ENCODE peak calls at places on chromosomes 13 and 19, in five cellular contexts. T, E, S, Y and J are unnamed samples.
A peak's percentile ranks its signal among the peaks of the same experiment; 100 is the strongest.

GRCh38 chr13:84296386-84296785 is 414.1 kb upstream of the SLITRK1 start:
- DNase-seq in T (no peak), E (no peak), S (no peak), Y (no peak), J (no peak)

GRCh38 chr19:45968626-45969025 is 5.0 kb downstream of the NOVA2 start:
- DNase-seq in T (no peak), E (no peak), S (no peak), Y (no peak), J (no peak)

GRCh38 chr13:86581711-86582110 is 782.5 kb upstream of the SLITRK6 start:
- DNase-seq in T (no peak), E (no peak), S (no peak), Y (no peak), J (no peak)

GRCh38 chr19:1189419-1189818 is 15.4 kb upstream of the SBNO2 start:
- DNase-seq in T (no peak), E (no peak), S (no peak), Y (no peak), J (no peak)

GRCh38 chr13:110907951-110908898 is 6.6 kb downstream of the ANKRD10 start:
- DNase-seq in T (no peak), E (no peak), S (no peak), Y (no peak), J (peak; percentile 69)

GRCh38 chr19:6216236-6216995 is 63.4 kb downstream of the MLLT1 start:
- DNase-seq in T (no peak), E (no peak), S (no peak), Y (no peak), J (no peak)

GRCh38 chr19:40797963-40798222 is 1.1 kb upstream of the EGLN2 start:
- DNase-seq in T (no peak), E (no peak), S (no peak), Y (no peak), J (no peak)

GRCh38 chr13:35469781-35470380 is 6.6 kb downstream of the MAB21L1 start:
- DNase-seq in T (no peak), E (no peak), S (no peak), Y (no peak), J (no peak)

GRCh38 chr19:9431475-9431874 is 3.9 kb downstream of the ZNF266 start:
- DNase-seq in T (no peak), E (no peak), S (peak; percentile 23), Y (peak; percentile 20), J (peak; percentile 1)

GRCh38 chr19:38551450-38551813 is 66.3 kb downstream of the MAP4K1 start:
- DNase-seq in T (no peak), E (no peak), S (no peak), Y (no peak), J (no peak)

GRCh38 chr19:13077233-13077632 is 25.4 kb downstream of the LYL1 start:
- DNase-seq in T (no peak), E (no peak), S (no peak), Y (no peak), J (no peak)

GRCh38 chr19:2097330-2098327 is 914 bp downstream of the IZUMO4 start:
- DNase-seq in T (no peak), E (peak; percentile 46), S (peak; percentile 54), Y (no peak), J (peak; percentile 81)

GRCh38 chr19:36972594-36972993 is 56.5 kb downstream of the ZNF568 start:
- DNase-seq in T (peak; percentile 20), E (no peak), S (no peak), Y (no peak), J (no peak)

GRCh38 chr13:32381539-32381938 is 46.4 kb downstream of the N4BP2L1 start:
- DNase-seq in T (peak; percentile 38), E (no peak), S (peak; percentile 1), Y (no peak), J (peak; percentile 32)

GRCh38 chr19:33683881-33684549 is 62.3 kb downstream of the CHST8 start:
- DNase-seq in T (peak; percentile 38), E (no peak), S (no peak), Y (no peak), J (peak; percentile 47)

GRCh38 chr13:43020794-43021193 is 2.6 kb upstream of the DNAJC15 start:
- DNase-seq in T (no peak), E (no peak), S (no peak), Y (no peak), J (no peak)

GRCh38 chr19:38656171-38656981 is 8.9 kb downstream of the ACTN4 start:
- DNase-seq in T (no peak), E (no peak), S (no peak), Y (no peak), J (no peak)

GRCh38 chr19:597406-598315 is 8.0 kb downstream of the HCN2 start:
- DNase-seq in T (no peak), E (no peak), S (no peak), Y (no peak), J (no peak)

GRCh38 chr13:72839831-72840426 is 58.0 kb downstream of the PIBF1 start:
- DNase-seq in T (peak; percentile 35), E (no peak), S (peak; percentile 9), Y (no peak), J (peak; percentile 61)

GRCh38 chr13:24203726-24204295 is 43.3 kb downstream of the SPATA13 start:
- DNase-seq in T (no peak), E (no peak), S (no peak), Y (no peak), J (no peak)

GRCh38 chr13:88601949-88602348 is 930.8 kb downstream of the SLITRK5 start:
- DNase-seq in T (no peak), E (no peak), S (no peak), Y (no peak), J (no peak)

GRCh38 chr19:5664515-5664914 is 15.8 kb downstream of the MICOS13 start:
- DNase-seq in T (peak; percentile 63), E (no peak), S (no peak), Y (no peak), J (no peak)

DNA sequence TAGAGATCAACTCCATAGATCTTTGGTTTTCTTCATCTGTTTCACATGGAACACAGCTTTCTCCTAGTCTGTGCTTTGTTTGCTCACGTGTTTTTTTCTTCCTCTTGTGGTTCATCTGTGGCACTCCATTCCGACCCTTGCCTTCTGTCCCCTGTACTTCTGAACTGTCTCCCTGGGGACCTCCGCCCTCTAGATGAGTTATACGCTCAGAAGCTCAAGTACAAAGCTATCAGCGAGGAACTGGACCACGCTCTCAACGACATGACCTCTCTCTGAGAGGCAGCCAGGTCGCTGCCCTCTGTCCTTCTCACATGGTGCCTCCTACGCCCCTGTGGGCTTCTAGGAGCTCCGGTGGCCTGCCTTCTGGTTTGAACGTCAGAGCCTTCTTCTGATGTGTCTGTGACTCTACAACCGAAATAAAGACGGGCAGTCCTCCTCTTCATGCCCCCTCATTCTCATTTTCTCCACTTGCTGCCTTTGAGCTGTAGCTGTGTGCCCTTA is 16.6 kb upstream of the RAB8A start:
- DNase-seq in T (peak; percentile 50), E (peak; percentile 54), S (no peak), Y (no peak), J (no peak)
- H3K4me3 ChIP-seq in T (no peak overlapping the region), E (no peak overlapping the region), S (no peak overlapping the region), Y (no peak overlapping the region), J (no peak overlapping the region)

GRCh38 chr13:99258210-99258860 is at the start of gene GPR18:
- DNase-seq in T (no peak), E (no peak), S (no peak), Y (no peak), J (no peak)
- H3K4me3 ChIP-seq in T (no peak within 1 kb of the TSS), E (no peak within 1 kb of the TSS), S (peak within 1 kb of the TSS; percentile 63), Y (no peak within 1 kb of the TSS), J (no peak within 1 kb of the TSS)

DNA sequence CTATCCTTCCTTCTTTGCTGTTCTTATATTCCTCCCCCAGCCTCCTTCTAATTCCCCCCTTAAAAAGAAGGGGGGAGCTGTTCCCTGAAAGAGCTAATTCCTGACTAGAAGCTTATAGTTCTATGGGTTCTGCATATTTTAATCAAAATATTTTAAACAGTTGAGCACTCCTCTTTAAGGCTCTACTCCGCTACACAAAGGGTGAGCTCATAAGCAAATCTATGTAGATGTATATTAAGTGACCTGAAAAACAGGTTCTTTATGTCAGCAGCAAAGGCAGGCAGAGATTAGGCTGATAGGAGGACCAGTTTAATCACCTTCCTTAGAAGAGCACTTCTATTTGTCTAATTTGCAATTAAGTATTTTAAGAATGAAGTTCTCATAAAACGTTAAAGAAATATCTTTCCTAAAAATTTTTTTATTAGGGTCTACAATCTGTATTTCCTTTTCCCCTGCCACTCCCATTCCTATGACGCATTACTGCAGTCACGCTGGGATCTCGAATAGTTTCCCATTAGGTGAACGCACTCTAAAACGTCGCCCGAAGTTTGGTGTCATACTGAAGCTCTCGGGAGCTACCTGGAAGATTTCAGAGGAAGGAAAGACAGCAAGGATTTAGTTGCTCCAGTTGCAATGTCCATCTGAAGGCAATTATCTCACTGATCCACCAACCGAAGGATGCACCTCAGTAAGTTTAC is 5.1 kb downstream of the EFNB2 start:
- DNase-seq in T (no peak), E (no peak), S (no peak), Y (peak; percentile 29), J (no peak)
- H3K4me3 ChIP-seq in T (no peak overlapping the region), E (no peak overlapping the region), S (no peak overlapping the region), Y (peak overlapping the region; percentile 76), J (no peak overlapping the region)

GRCh38 chr13:20713751-20714150 is 10.3 kb downstream of the IL17D start:
- DNase-seq in T (peak; percentile 54), E (no peak), S (no peak), Y (no peak), J (no peak)

GRCh38 chr13:20714161-20714560 is 10.7 kb downstream of the IL17D start:
- DNase-seq in T (no peak), E (no peak), S (no peak), Y (no peak), J (no peak)

GRCh38 chr13:20711301-20712044 is 8.0 kb downstream of the IL17D start:
- DNase-seq in T (no peak), E (no peak), S (no peak), Y (no peak), J (no peak)

GRCh38 chr13:20714563-20715339 is 11.3 kb downstream of the IL17D start:
- DNase-seq in T (no peak), E (no peak), S (no peak), Y (peak; percentile 49), J (no peak)

DNA sequence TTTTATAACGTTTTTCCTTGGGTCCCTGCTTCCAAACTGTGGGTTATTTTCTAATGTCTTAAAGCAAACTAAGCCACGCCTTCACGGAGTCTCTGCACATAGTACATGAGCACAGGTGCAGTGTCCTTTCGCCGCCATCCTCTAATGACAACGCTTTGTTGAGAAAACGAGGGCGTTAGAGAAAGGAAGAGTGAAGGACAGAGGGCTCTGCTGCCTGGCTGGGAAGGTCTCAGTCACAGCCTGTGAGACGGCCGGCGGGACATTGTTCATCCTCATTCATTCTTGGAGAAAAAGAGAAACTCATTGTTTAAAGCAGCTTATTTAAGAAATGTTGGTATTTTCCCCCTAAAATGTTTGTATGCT is 9.5 kb downstream of the IL17D start:
- DNase-seq in T (no peak), E (no peak), S (no peak), Y (no peak), J (no peak)
- H3K4me3 ChIP-seq in T (no peak overlapping the region), E (peak overlapping the region; percentile 4), S (no peak overlapping the region), Y (peak overlapping the region; percentile 30), J (no peak overlapping the region)

DNA sequence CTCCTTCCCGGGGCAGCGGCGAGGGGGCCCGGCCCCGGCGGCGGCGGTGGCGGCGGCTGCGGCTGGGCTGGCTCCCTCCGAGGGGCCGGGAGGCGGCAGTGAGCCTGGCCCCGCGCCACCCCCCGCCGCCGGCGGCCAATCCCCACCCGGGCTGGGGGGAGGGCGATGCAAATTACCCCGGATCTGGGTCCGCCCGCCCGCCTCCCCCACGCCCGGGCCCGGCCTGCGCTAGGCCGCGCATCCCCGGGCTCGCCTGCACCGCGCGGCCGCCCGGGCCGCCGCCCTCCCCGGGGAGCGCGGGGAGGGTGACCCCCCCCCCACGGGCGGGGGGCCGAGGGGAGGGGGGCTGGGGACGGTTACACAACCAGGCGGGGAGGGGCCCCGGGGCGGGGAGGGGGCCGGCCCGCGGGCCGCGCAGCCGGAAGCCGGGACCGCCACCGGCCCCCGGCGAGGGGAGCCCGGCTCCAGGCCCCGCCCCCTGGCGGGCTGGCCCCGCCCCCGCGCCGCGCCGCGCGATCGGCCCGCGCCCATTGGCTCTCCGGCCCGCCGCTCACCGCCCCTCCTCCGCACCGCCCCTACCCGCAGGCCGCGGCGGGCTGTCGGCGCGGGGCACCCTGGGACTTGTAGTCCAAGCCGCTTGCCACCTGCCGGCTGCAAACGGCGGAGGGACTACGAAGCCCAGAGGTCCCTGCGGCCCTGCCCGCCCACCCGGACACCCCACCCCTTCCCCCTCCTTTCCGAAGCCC is 1.1 kb downstream of the ZBTB7A start:
- DNase-seq in T (peak; percentile 96), E (peak; percentile 95), S (peak; percentile 95), Y (peak; percentile 98), J (peak; percentile 98)
- H3K4me3 ChIP-seq in T (no peak overlapping the region), E (peak overlapping the region; percentile 96), S (peak overlapping the region; percentile 98), Y (peak overlapping the region; percentile 100), J (peak overlapping the region; percentile 95)